ENCODE peak calls at places on chromosomes 11 and 22, in six cellular contexts. One of them, this sample, is unnamed.

GRCh38 chr22:38110008-38110862 is at the start of gene BAIAP2L2:
- DNase-seq in K562: no peak
- DNase-seq in HepG2: peak; percentile 79
- DNase-seq in H1: no peak
- DNase-seq in SK-N-SH: no peak
- DNase-seq in GM12878: no peak
- DNase-seq in this sample: peak; percentile 78

GRCh38 chr11:134110252-134110651 is 41.4 kb downstream of the JAM3 start:
- DNase-seq in SK-N-SH: no peak
- DNase-seq in H1: no peak
- DNase-seq in HepG2: no peak
- DNase-seq in K562: no peak
- DNase-seq in GM12878: no peak
- DNase-seq in this sample: no peak

GRCh38 chr11:6474806-6475500 is 1.2 kb upstream of the TRIM3 start:
- DNase-seq in H1: no peak
- DNase-seq in K562: no peak
- DNase-seq in GM12878: no peak
- DNase-seq in HepG2: no peak
- DNase-seq in SK-N-SH: no peak
- DNase-seq in this sample: no peak

GRCh38 chr11:4926607-4927006 is 2.5 kb upstream of the OR51G1 start:
- DNase-seq in GM12878: no peak
- DNase-seq in K562: no peak
- DNase-seq in SK-N-SH: no peak
- DNase-seq in HepG2: no peak
- DNase-seq in H1: no peak
- DNase-seq in this sample: no peak

GRCh38 chr22:31036671-31037550 is 44.2 kb upstream of the SMTN start:
- DNase-seq in HepG2: no peak
- DNase-seq in H1: no peak
- DNase-seq in K562: no peak
- DNase-seq in SK-N-SH: no peak
- DNase-seq in GM12878: no peak
- DNase-seq in this sample: peak; percentile 60

GRCh38 chr11:126359431-126360048 is 4.1 kb downstream of the ST3GAL4 start:
- DNase-seq in GM12878: no peak
- DNase-seq in K562: peak; percentile 21
- DNase-seq in HepG2: no peak
- DNase-seq in H1: no peak
- DNase-seq in SK-N-SH: peak; percentile 86
- DNase-seq in this sample: no peak

GRCh38 chr11:117144477-117145392 is 648 bp downstream of the PAFAH1B2 start:
- DNase-seq in K562: peak; percentile 83
- DNase-seq in SK-N-SH: peak; percentile 90
- DNase-seq in GM12878: no peak
- DNase-seq in HepG2: peak; percentile 64
- DNase-seq in H1: no peak
- DNase-seq in this sample: peak; percentile 31

GRCh38 chr22:30785527-30785926 is 90.9 kb downstream of the OSBP2 start:
- DNase-seq in GM12878: no peak
- DNase-seq in H1: no peak
- DNase-seq in HepG2: no peak
- DNase-seq in SK-N-SH: no peak
- DNase-seq in K562: no peak
- DNase-seq in this sample: no peak

GRCh38 chr22:44146088-44146861 is 34.5 kb upstream of the PARVG start:
- DNase-seq in GM12878: no peak
- DNase-seq in HepG2: no peak
- DNase-seq in H1: peak; percentile 72
- DNase-seq in K562: no peak
- DNase-seq in SK-N-SH: no peak
- DNase-seq in this sample: no peak

GRCh38 chr11:37422511-37422910 is 824.5 kb upstream of the RAG2 start:
- DNase-seq in HepG2: no peak
- DNase-seq in SK-N-SH: no peak
- DNase-seq in H1: no peak
- DNase-seq in K562: no peak
- DNase-seq in GM12878: no peak
- DNase-seq in this sample: no peak

GRCh38 chr11:59463176-59463575 is 6.4 kb downstream of the OR4D6 start:
- DNase-seq in SK-N-SH: no peak
- DNase-seq in GM12878: no peak
- DNase-seq in HepG2: no peak
- DNase-seq in H1: no peak
- DNase-seq in K562: no peak
- DNase-seq in this sample: no peak

GRCh38 chr11:18379201-18379600 is 15.2 kb upstream of the LDHA start:
- DNase-seq in H1: no peak
- DNase-seq in GM12878: no peak
- DNase-seq in HepG2: no peak
- DNase-seq in K562: no peak
- DNase-seq in SK-N-SH: no peak
- DNase-seq in this sample: no peak

GRCh38 chr11:115695677-115696451 is 191.6 kb upstream of the CADM1 start:
- DNase-seq in GM12878: no peak
- DNase-seq in HepG2: no peak
- DNase-seq in H1: no peak
- DNase-seq in SK-N-SH: no peak
- DNase-seq in K562: no peak
- DNase-seq in this sample: no peak

GRCh38 chr11:70844387-70844786 is 408.0 kb downstream of the SHANK2 start:
- DNase-seq in H1: no peak
- DNase-seq in GM12878: no peak
- DNase-seq in K562: no peak
- DNase-seq in HepG2: no peak
- DNase-seq in SK-N-SH: no peak
- DNase-seq in this sample: no peak

GRCh38 chr11:111531687-111532364 is 8.7 kb upstream of the LAYN start:
- DNase-seq in HepG2: no peak
- DNase-seq in SK-N-SH: no peak
- DNase-seq in K562: no peak
- DNase-seq in GM12878: peak; percentile 8
- DNase-seq in H1: no peak
- DNase-seq in this sample: peak; percentile 75

DNA sequence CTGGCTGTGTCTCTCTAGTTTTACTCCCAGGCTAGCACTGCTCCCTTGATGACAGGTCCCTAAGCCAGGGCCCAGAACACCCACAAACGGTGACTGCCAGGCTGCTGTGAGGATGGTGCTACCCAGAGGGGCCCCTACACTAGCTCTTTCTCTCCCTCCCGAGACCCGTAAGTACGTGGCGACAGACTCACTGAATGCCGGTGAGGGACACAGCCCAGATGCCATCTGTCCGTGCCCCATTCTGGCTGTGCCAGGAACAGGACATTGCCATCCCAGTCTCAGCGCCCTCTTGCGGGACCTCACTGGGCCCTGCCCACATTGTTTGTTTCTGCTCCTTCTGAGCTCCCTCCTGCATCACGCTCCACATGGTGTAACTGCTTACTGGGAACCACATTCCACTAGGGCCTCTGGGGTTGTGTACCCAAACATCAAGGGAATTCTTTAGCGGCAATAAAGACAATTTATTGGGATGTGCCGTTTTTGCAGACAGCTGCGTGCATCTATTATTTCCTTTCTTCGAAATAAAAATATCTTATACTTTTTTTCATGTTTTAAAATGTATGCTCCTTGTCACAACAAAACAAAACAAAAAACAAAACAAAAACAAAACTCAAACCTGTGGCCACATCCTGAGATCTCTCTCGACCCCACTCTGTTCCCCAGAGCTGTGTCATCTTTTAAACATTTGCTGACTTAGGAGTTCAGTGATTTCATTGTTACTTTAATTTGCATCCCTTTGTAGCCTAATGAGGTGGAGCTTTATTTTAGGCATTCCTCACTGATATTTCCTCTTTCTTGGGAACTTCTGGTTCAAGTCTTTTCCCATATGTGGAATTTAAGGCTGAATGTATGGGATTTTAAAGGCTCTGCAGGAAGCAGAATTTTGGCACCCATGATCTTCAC is 4.4 kb upstream of the TPCN2 start:
- DNase-seq in GM12878: no peak
- DNase-seq in SK-N-SH: peak; percentile 77
- DNase-seq in K562: no peak
- DNase-seq in H1: peak; percentile 82
- DNase-seq in HepG2: peak; percentile 68
- DNase-seq in this sample: peak; percentile 84
- TF ChIP-seq USF2 in GM12878: no peak
- TF ChIP-seq USF2 in SK-N-SH: no peak
- TF ChIP-seq USF2 in K562: no peak
- TF ChIP-seq USF2 in H1: no peak
- TF ChIP-seq USF2 in HepG2: no peak
- TF ChIP-seq USF2 in this sample: no peak

DNA sequence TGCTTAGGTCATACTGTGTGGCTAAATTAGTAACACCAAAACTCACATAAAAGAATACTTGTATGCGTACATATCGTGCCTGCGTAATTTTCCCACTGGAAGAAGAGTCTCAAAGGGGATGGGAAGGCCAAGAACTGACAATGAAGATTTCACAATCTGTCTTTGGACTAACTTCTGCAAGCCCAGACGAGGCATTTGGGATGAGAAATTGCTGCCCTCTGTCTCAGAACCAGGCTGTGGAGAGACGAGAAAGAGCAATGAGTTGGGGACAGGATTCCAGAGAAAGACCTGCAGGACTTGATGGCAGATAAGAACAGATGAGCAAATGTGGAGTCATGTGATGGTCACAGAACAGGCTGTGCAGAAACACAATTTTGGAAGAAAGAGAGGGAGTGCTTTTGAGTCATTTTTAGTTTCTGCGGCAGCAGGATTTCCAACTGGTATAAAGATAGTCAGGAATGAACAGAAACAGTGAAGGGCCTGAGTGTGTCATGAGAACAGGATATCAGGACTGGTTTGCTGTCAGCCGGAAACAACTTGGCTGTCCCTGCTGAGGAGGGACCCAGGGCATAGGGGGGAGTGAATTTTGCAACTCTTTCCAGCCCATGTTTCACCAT is 82.7 kb upstream of the CTSC start:
- DNase-seq in H1: no peak
- DNase-seq in GM12878: no peak
- DNase-seq in K562: peak; percentile 49
- DNase-seq in SK-N-SH: no peak
- DNase-seq in HepG2: no peak
- DNase-seq in this sample: no peak
- TF ChIP-seq CHD2 in H1: no peak
- TF ChIP-seq CHD2 in GM12878: no peak
- TF ChIP-seq CHD2 in K562: no peak
- TF ChIP-seq CHD2 in SK-N-SH: no peak
- TF ChIP-seq CHD2 in HepG2: no peak
- TF ChIP-seq CHD2 in this sample: no peak

GRCh38 chr22:36462475-36462790 is 19.0 kb downstream of the TXN2 start:
- DNase-seq in H1: no peak
- DNase-seq in HepG2: no peak
- DNase-seq in SK-N-SH: no peak
- DNase-seq in GM12878: no peak
- DNase-seq in K562: no peak
- DNase-seq in this sample: no peak
- TF ChIP-seq USF2 in H1: no peak
- TF ChIP-seq USF2 in HepG2: no peak
- TF ChIP-seq USF2 in SK-N-SH: no peak
- TF ChIP-seq USF2 in GM12878: no peak
- TF ChIP-seq USF2 in K562: no peak
- TF ChIP-seq USF2 in this sample: no peak

GRCh38 chr11:45752136-45752535 is 52.8 kb upstream of the SLC35C1 start:
- DNase-seq in HepG2: no peak
- DNase-seq in SK-N-SH: no peak
- DNase-seq in K562: peak; percentile 61
- DNase-seq in H1: no peak
- DNase-seq in GM12878: no peak
- DNase-seq in this sample: no peak
- TF ChIP-seq CHD2 in HepG2: no peak
- TF ChIP-seq CHD2 in SK-N-SH: no peak
- TF ChIP-seq CHD2 in K562: no peak
- TF ChIP-seq CHD2 in H1: no peak
- TF ChIP-seq CHD2 in GM12878: no peak
- TF ChIP-seq CHD2 in this sample: no peak

GRCh38 chr11:2804701-2805387 is 80.7 kb downstream of the CDKN1C start:
- DNase-seq in K562: no peak
- DNase-seq in H1: peak; percentile 44
- DNase-seq in SK-N-SH: no peak
- DNase-seq in GM12878: no peak
- DNase-seq in HepG2: no peak
- DNase-seq in this sample: no peak
- TF ChIP-seq USF2 in K562: no peak
- TF ChIP-seq USF2 in H1: no peak
- TF ChIP-seq USF2 in SK-N-SH: no peak
- TF ChIP-seq USF2 in GM12878: no peak
- TF ChIP-seq USF2 in HepG2: no peak
- TF ChIP-seq USF2 in this sample: no peak

GRCh38 chr11:13462311-13462927 is 603 bp downstream of the BTBD10 start:
- DNase-seq in H1: peak; percentile 84
- DNase-seq in GM12878: no peak
- DNase-seq in K562: peak; percentile 60
- DNase-seq in HepG2: peak; percentile 31
- DNase-seq in SK-N-SH: peak; percentile 73
- DNase-seq in this sample: peak; percentile 58

GRCh38 chr11:13462928-13463778 is at the start of gene BTBD10:
- DNase-seq in GM12878: peak; percentile 89
- DNase-seq in H1: peak; percentile 86
- DNase-seq in SK-N-SH: peak; percentile 93
- DNase-seq in HepG2: peak; percentile 89
- DNase-seq in K562: peak; percentile 92
- DNase-seq in this sample: peak; percentile 95

GRCh38 chr11:13468750-13469149 is 5.7 kb upstream of the BTBD10 start:
- DNase-seq in GM12878: no peak
- DNase-seq in HepG2: peak; percentile 15
- DNase-seq in K562: no peak
- DNase-seq in SK-N-SH: no peak
- DNase-seq in H1: no peak
- DNase-seq in this sample: no peak

GRCh38 chr11:13463779-13464290 is 813 bp upstream of the BTBD10 start:
- DNase-seq in K562: peak; percentile 17
- DNase-seq in HepG2: no peak
- DNase-seq in GM12878: no peak
- DNase-seq in H1: no peak
- DNase-seq in SK-N-SH: no peak
- DNase-seq in this sample: no peak

GRCh38 chr11:13465909-13466371 is 2.9 kb upstream of the BTBD10 start:
- DNase-seq in HepG2: peak; percentile 27
- DNase-seq in K562: peak; percentile 25
- DNase-seq in SK-N-SH: peak; percentile 58
- DNase-seq in H1: no peak
- DNase-seq in GM12878: no peak
- DNase-seq in this sample: peak; percentile 62
- TF ChIP-seq CHD2 in HepG2: no peak
- TF ChIP-seq CHD2 in K562: no peak
- TF ChIP-seq CHD2 in SK-N-SH: peak; percentile 46
- TF ChIP-seq CHD2 in H1: no peak
- TF ChIP-seq CHD2 in GM12878: no peak
- TF ChIP-seq CHD2 in this sample: no peak

DNA sequence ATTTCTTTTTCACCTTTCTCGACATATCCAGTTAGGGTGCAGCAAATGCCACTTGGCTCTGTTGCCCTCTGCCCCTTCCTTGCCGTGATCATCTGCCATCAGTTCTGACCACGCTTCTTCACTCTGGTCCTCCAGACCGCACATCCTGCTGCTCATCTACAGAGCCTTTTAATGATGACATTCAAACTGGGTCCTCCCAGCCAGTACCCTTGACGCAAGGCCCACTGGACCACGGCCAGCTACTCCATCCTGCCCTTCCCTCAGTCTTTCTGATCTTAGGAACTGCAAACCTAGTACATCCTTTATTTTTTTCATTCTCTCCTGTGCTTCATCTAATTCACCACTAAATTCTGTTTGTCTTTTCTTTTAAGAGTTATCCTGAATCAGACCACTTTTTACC is 551.8 kb downstream of the NTM start:
- DNase-seq in K562: no peak
- DNase-seq in H1: no peak
- DNase-seq in HepG2: no peak
- DNase-seq in GM12878: no peak
- DNase-seq in SK-N-SH: no peak
- DNase-seq in this sample: no peak
- TF ChIP-seq USF2 in K562: no peak
- TF ChIP-seq USF2 in H1: no peak
- TF ChIP-seq USF2 in HepG2: no peak
- TF ChIP-seq USF2 in GM12878: no peak
- TF ChIP-seq USF2 in SK-N-SH: no peak
- TF ChIP-seq USF2 in this sample: no peak

This sample was measured in A549.